ENCODE peak calls at places on chromosomes 7 and 10, in nine cellular contexts. A, B, F, D, V, P, Q, C and L are unnamed samples.

GRCh38 chr7:102467581-102468415 is 3.0 kb downstream of the LRWD1 start:
- DNase-seq in A (no peak), B (peak), F (no peak), D (no peak), V (no peak), P (no peak), Q (no peak), C (no peak), L (no peak)

GRCh38 chr7:36192050-36192824 is 39.2 kb downstream of the EEPD1 start:
- DNase-seq in A (no peak), B (no peak), F (no peak), D (peak), V (no peak), P (no peak), Q (no peak), C (no peak), L (no peak)

GRCh38 chr7:5284304-5285281 is 1.9 kb downstream of the SLC29A4 start:
- DNase-seq in A (no peak), B (peak), F (no peak), D (no peak), V (no peak), P (peak), Q (no peak), C (peak), L (peak)

GRCh38 chr10:123429631-123430257 is 236.4 kb upstream of the GPR26 start:
- DNase-seq in A (no peak), B (no peak), F (no peak), D (no peak), V (no peak), P (no peak), Q (no peak), C (no peak), L (no peak)

GRCh38 chr10:48608279-48608681 is 3.4 kb upstream of the ARHGAP22 start:
- DNase-seq in A (no peak), B (no peak), F (no peak), D (no peak), V (peak), P (peak), Q (peak), C (no peak), L (peak)

GRCh38 chr10:34206602-34207268 is 608.4 kb downstream of the PARD3 start:
- DNase-seq in A (no peak), B (no peak), F (no peak), D (no peak), V (no peak), P (no peak), Q (no peak), C (no peak), L (no peak)

GRCh38 chr10:61492596-61492995 is 39.4 kb upstream of the TMEM26 start:
- DNase-seq in A (no peak), B (no peak), F (no peak), D (no peak), V (no peak), P (no peak), Q (no peak), C (no peak), L (no peak)

GRCh38 chr10:133010095-133010837 is 67.9 kb upstream of the CFAP46 start:
- DNase-seq in A (no peak), B (peak), F (no peak), D (no peak), V (no peak), P (no peak), Q (no peak), C (no peak), L (no peak)

GRCh38 chr10:125661942-125662515 is 20.9 kb downstream of the TEX36 start:
- DNase-seq in A (no peak), B (no peak), F (no peak), D (no peak), V (peak), P (no peak), Q (peak), C (peak), L (no peak)

GRCh38 chr7:155441856-155442255 is 16.1 kb upstream of the EN2 start:
- DNase-seq in A (no peak), B (no peak), F (no peak), D (no peak), V (no peak), P (no peak), Q (no peak), C (no peak), L (no peak)

GRCh38 chr7:131942287-131943150 is 386.1 kb upstream of the PODXL start:
- DNase-seq in A (no peak), B (no peak), F (no peak), D (no peak), V (no peak), P (no peak), Q (no peak), C (no peak), L (no peak)

GRCh38 chr10:80265740-80266512 is 23.5 kb downstream of the MAT1A start:
- DNase-seq in A (no peak), B (no peak), F (no peak), D (no peak), V (no peak), P (no peak), Q (no peak), C (no peak), L (no peak)

GRCh38 chr7:34073676-34074075 is 168.3 kb downstream of the BMPER start:
- DNase-seq in A (no peak), B (no peak), F (no peak), D (no peak), V (no peak), P (no peak), Q (no peak), C (no peak), L (no peak)

GRCh38 chr10:8130973-8131911 is 76.8 kb downstream of the GATA3 start:
- DNase-seq in A (no peak), B (no peak), F (no peak), D (no peak), V (peak), P (no peak), Q (peak), C (peak), L (no peak)

GRCh38 chr10:94005050-94005449 is 11.3 kb downstream of the PLCE1 start:
- DNase-seq in A (no peak), B (no peak), F (no peak), D (no peak), V (peak), P (peak), Q (peak), C (peak), L (no peak)

GRCh38 chr10:84076540-84077195 is 62.6 kb upstream of the GHITM start:
- DNase-seq in A (no peak), B (no peak), F (no peak), D (peak), V (no peak), P (no peak), Q (no peak), C (no peak), L (no peak)

GRCh38 chr10:12469345-12469744 is 120.0 kb downstream of the CAMK1D start:
- DNase-seq in A (no peak), B (no peak), F (no peak), D (no peak), V (no peak), P (no peak), Q (no peak), C (peak), L (no peak)

GRCh38 chr7:131945948-131946525 is 389.6 kb upstream of the PODXL start:
- DNase-seq in A (no peak), B (no peak), F (no peak), D (no peak), V (no peak), P (no peak), Q (no peak), C (no peak), L (no peak)

GRCh38 chr7:155257482-155258232 is 40.0 kb upstream of the INSIG1 start:
- DNase-seq in A (peak), B (peak), F (peak), D (no peak), V (peak), P (peak), Q (peak), C (peak), L (peak)

GRCh38 chr7:112398534-112398933 is 51.7 kb upstream of the IFRD1 start:
- DNase-seq in A (no peak), B (no peak), F (no peak), D (no peak), V (no peak), P (no peak), Q (no peak), C (no peak), L (no peak)

GRCh38 chr10:74164641-74165529 is 13.9 kb downstream of the ADK start:
- DNase-seq in A (no peak), B (no peak), F (no peak), D (no peak), V (no peak), P (no peak), Q (no peak), C (no peak), L (no peak)

GRCh38 chr10:124225468-124226270 is 132.3 kb upstream of the CHST15 start:
- DNase-seq in A (peak), B (no peak), F (no peak), D (no peak), V (no peak), P (no peak), Q (no peak), C (no peak), L (no peak)

GRCh38 chr10:4351723-4352565 is 474.1 kb upstream of the AKR1E2 start:
- DNase-seq in A (no peak), B (no peak), F (no peak), D (no peak), V (no peak), P (no peak), Q (peak), C (no peak), L (no peak)

GRCh38 chr10:70564901-70565351 is 37.6 kb downstream of the PRF1 start:
- DNase-seq in A (no peak), B (no peak), F (no peak), D (no peak), V (no peak), P (no peak), Q (no peak), C (no peak), L (no peak)
- TF ChIP-seq CTCF in A (no peak), B (no peak), F (peak), D (no peak), V (no peak), P (no peak), Q (peak), C (peak), L (no peak)

DNA sequence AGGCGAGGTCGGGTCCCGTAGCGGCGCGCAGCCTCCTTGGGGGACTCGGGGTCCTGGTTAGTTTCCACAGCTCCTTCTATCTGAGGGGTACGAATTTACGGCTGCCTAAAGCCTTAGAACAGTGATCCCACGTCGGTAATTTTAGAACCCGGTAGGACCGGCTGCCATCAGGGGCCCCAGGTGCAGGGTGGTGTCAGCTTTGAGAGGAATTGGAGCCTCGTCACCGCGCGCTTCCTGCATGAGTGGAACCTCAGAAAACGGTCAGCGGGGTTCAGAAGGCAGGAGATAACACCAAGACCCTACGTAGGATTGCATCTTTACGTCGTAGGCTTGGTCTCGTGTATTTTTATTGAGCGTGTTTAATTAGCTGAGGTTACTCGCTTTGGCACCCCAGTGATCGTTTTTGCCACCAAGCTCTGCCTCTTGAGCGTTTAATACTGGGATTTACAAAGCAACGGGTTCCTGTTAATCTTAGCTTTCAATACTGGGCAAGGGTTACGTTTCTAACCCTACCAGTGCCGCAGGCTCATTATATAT is 443 bp downstream of the RNF32 start:
- DNase-seq in A (no peak), B (no peak), F (no peak), D (no peak), V (peak), P (peak), Q (peak), C (peak), L (peak)
- H3K27ac ChIP-seq in A (no peak), B (peak), F (peak), D (peak), V (peak), P (peak), Q (peak), C (peak), L (peak)

DNA sequence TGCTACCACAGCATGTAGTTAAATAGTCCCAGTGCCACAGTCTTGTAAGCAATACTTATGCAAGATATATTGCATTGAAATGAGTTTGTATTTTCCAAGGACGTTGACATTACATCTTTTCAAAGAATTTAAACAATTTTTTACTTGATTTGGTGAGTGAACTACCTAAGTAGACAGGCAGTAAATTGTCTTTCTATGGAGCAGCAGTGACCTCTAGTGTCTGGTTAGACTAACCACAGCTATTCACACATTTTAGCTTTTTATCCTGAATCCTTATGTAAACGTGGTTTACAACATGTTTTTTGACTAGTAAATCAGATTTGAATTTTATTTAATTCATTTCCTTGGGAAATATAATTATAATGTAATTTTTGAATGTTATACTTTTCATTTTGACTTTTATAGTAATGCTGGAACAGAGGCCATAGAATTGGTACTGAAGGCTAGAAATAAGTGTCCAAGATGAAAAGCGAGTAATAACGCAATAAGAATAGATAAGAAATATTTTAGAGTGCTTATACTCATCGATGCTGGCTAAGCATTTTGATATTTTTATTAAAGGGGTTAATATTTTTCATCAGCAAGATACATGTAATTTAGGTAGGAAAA is 5.6 kb downstream of the LRRTM3 start:
- DNase-seq in A (no peak), B (no peak), F (no peak), D (peak), V (peak), P (no peak), Q (peak), C (peak), L (no peak)
- TF ChIP-seq CTCF in A (peak), B (peak), F (peak), D (peak), V (peak), P (peak), Q (peak), C (peak), L (peak)

GRCh38 chr7:22853138-22853537 is 30.5 kb upstream of the TOMM7 start:
- DNase-seq in A (no peak), B (no peak), F (no peak), D (no peak), V (no peak), P (no peak), Q (no peak), C (no peak), L (no peak)

GRCh38 chr7:22856437-22856836 is 33.8 kb upstream of the TOMM7 start:
- DNase-seq in A (no peak), B (no peak), F (no peak), D (no peak), V (no peak), P (no peak), Q (no peak), C (no peak), L (no peak)

GRCh38 chr7:22853674-22854157 is 31.1 kb upstream of the TOMM7 start:
- DNase-seq in A (peak), B (no peak), F (no peak), D (no peak), V (no peak), P (peak), Q (no peak), C (peak), L (no peak)

GRCh38 chr7:22854158-22855048 is 31.8 kb upstream of the TOMM7 start:
- DNase-seq in A (peak), B (peak), F (peak), D (no peak), V (peak), P (peak), Q (peak), C (peak), L (peak)

DNA sequence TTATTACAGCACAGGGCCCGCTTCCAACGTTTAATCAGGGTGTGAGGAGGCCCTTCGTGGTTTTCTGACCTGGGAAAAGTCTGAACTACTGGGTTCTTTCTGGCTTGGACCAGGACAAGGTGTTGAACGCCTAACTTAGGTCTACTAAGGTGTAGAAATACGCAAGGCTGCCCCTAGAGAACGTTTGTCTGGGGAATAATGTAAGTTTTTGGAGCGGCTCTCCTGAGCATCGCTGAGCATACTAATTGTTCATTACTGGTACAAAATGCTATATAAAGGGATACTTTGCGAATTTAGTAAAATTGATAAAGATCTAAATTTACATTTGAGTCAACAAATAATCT is 32.4 kb upstream of the TOMM7 start:
- DNase-seq in A (no peak), B (no peak), F (no peak), D (no peak), V (no peak), P (no peak), Q (no peak), C (no peak), L (no peak)
- H3K27ac ChIP-seq in A (peak), B (peak), F (peak), D (peak), V (peak), P (peak), Q (peak), C (peak), L (peak)

DNA sequence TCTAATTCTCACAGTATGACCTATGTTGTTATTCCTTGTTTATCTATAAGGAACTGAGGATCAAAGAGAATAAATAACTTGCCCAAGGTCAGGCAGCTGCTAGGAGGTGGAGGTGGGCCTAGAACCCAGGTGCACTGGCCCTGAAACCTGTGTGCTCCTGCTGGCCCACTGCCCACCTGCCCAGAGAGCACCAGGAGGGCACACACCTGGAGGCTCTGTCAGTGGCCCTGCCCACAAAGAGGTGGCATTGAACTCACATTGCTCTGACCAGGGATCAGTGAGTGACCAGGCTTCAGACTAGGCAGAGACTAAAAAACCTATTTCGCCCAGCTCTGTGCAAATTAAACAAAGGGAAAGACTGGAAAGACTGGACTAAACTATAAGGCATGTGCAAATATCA is 210.6 kb downstream of the TNS3 start:
- DNase-seq in A (no peak), B (no peak), F (no peak), D (no peak), V (no peak), P (peak), Q (no peak), C (peak), L (no peak)
- TF ChIP-seq CTCF in A (no peak), B (no peak), F (no peak), D (no peak), V (no peak), P (no peak), Q (no peak), C (no peak), L (no peak)

DNA sequence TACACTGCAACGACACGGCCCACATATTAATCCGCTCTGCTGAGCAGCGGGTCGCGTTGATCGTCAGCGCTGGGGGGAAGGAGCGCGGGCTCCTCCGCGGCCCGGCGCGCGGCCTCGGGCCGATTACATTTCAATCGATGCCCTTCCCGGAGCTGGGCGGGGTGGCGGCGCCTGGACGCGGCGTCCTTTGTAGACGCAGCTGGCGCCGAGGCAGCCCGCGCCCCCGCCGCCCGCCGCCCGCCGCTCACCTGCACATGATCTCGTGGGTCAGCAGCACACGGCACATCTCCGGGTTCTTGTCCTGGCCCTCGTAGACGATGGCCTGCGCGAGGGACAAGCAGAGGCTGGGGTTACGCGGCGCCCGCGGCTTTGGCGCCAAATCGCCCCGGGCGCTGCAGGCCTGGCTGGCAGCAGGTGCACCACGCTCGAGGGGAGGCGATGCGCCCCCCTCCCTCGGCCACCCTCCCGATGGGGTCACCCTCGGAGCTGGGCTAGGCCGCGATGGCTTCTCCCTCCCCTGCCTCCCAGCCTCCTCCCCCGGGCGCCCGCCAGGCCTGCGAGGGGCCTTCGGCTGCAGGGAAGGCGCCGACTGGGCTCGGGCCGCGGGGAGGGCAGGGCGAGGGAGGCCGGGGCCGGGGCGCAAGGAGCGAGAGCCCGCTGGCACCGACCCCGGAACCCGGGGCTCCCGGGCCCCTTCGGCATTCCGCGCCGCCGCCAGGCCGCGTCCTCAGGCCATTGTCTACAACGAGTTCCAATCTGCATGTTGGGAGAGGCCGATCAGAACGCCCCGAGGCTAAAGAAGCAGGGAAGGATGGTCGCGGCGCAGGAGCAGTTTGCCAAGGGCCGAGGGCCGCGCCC is 5.2 kb downstream of the EBF3 start:
- DNase-seq in A (peak), B (no peak), F (no peak), D (no peak), V (no peak), P (no peak), Q (no peak), C (no peak), L (no peak)
- H3K27ac ChIP-seq in A (no peak), B (peak), F (peak), D (no peak), V (no peak), P (no peak), Q (no peak), C (no peak), L (no peak)

GRCh38 chr7:137091396-137091795 is 222.9 kb downstream of the CHRM2 start:
- DNase-seq in A (no peak), B (no peak), F (no peak), D (no peak), V (no peak), P (no peak), Q (no peak), C (peak), L (no peak)
- TF ChIP-seq CTCF in A (no peak), B (peak), F (peak), D (peak), V (no peak), P (peak), Q (no peak), C (peak), L (no peak)

GRCh38 chr7:7857143-7857583 is 111.4 kb upstream of the GLCCI1 start:
- DNase-seq in A (no peak), B (no peak), F (no peak), D (no peak), V (no peak), P (no peak), Q (no peak), C (no peak), L (no peak)

GRCh38 chr7:7848245-7848644 is 120.4 kb upstream of the GLCCI1 start:
- DNase-seq in A (no peak), B (no peak), F (no peak), D (no peak), V (no peak), P (no peak), Q (no peak), C (no peak), L (no peak)

GRCh38 chr7:7851381-7851780 is 117.2 kb upstream of the GLCCI1 start:
- DNase-seq in A (no peak), B (no peak), F (no peak), D (no peak), V (no peak), P (no peak), Q (peak), C (no peak), L (no peak)

GRCh38 chr7:7850150-7850549 is 118.4 kb upstream of the GLCCI1 start:
- DNase-seq in A (no peak), B (no peak), F (no peak), D (no peak), V (no peak), P (no peak), Q (no peak), C (no peak), L (no peak)

GRCh38 chr7:7851991-7852390 is 116.6 kb upstream of the GLCCI1 start:
- DNase-seq in A (no peak), B (no peak), F (no peak), D (no peak), V (no peak), P (no peak), Q (no peak), C (no peak), L (no peak)
- H3K27ac ChIP-seq in A (no peak), B (no peak), F (no peak), D (no peak), V (no peak), P (no peak), Q (no peak), C (no peak), L (no peak)

GRCh38 chr10:117005454-117006055 is 568 bp upstream of the SHTN1 start:
- DNase-seq in A (no peak), B (no peak), F (no peak), D (no peak), V (peak), P (peak), Q (peak), C (peak), L (no peak)
- TF ChIP-seq CTCF in A (no peak), B (no peak), F (no peak), D (peak), V (no peak), P (no peak), Q (no peak), C (no peak), L (no peak)